ENCODE peak calls at places on chromosomes 11 and 22, in five cellular contexts. One of them, this sample, is unnamed.

GRCh38 chr22:49671331-49672012 is 156.2 kb downstream of the BRD1 start:
- DNase-seq in endodermal cell: peak
- DNase-seq in Peyer's patch: no peak
- DNase-seq in left lung: no peak
- DNase-seq in ovary: no peak
- DNase-seq in this sample: no peak

GRCh38 chr11:6474423-6474792 is 667 bp upstream of the TRIM3 start:
- DNase-seq in endodermal cell: no peak
- DNase-seq in Peyer's patch: no peak
- DNase-seq in left lung: no peak
- DNase-seq in ovary: no peak
- DNase-seq in this sample: no peak

GRCh38 chr11:103849366-103849765 is 187.1 kb upstream of the DDI1 start:
- DNase-seq in endodermal cell: no peak
- DNase-seq in Peyer's patch: no peak
- DNase-seq in left lung: no peak
- DNase-seq in ovary: no peak
- DNase-seq in this sample: no peak

GRCh38 chr11:8071616-8072581 is 9.1 kb upstream of the TUB start:
- DNase-seq in endodermal cell: peak
- DNase-seq in Peyer's patch: no peak
- DNase-seq in left lung: no peak
- DNase-seq in ovary: no peak
- DNase-seq in this sample: peak

GRCh38 chr22:31124811-31125465 is 2.2 kb downstream of the INPP5J start:
- DNase-seq in endodermal cell: peak
- DNase-seq in Peyer's patch: no peak
- DNase-seq in left lung: peak
- DNase-seq in ovary: no peak
- DNase-seq in this sample: no peak

GRCh38 chr11:114785820-114786219 is 107.5 kb downstream of the NXPE2 start:
- DNase-seq in endodermal cell: no peak
- DNase-seq in Peyer's patch: no peak
- DNase-seq in left lung: no peak
- DNase-seq in ovary: no peak
- DNase-seq in this sample: no peak

GRCh38 chr11:28621648-28622215 is 513.5 kb downstream of the METTL15 start:
- DNase-seq in endodermal cell: no peak
- DNase-seq in Peyer's patch: no peak
- DNase-seq in left lung: no peak
- DNase-seq in ovary: peak
- DNase-seq in this sample: no peak

GRCh38 chr22:24483966-24484545 is 11.1 kb upstream of the UPB1 start:
- DNase-seq in endodermal cell: no peak
- DNase-seq in Peyer's patch: no peak
- DNase-seq in left lung: no peak
- DNase-seq in ovary: no peak
- DNase-seq in this sample: no peak

GRCh38 chr11:125402436-125402835 is 93.6 kb downstream of the FEZ1 start:
- DNase-seq in endodermal cell: no peak
- DNase-seq in Peyer's patch: no peak
- DNase-seq in left lung: no peak
- DNase-seq in ovary: no peak
- DNase-seq in this sample: no peak

GRCh38 chr22:28142361-28142801 is 223.3 kb upstream of the PITPNB start:
- DNase-seq in endodermal cell: no peak
- DNase-seq in Peyer's patch: no peak
- DNase-seq in left lung: no peak
- DNase-seq in ovary: no peak
- DNase-seq in this sample: no peak

GRCh38 chr11:29751618-29752017 is 265.2 kb downstream of the KCNA4 start:
- DNase-seq in endodermal cell: no peak
- DNase-seq in Peyer's patch: no peak
- DNase-seq in left lung: no peak
- DNase-seq in ovary: no peak
- DNase-seq in this sample: no peak

GRCh38 chr22:28002181-28002700 is 83.2 kb upstream of the PITPNB start:
- DNase-seq in endodermal cell: no peak
- DNase-seq in Peyer's patch: no peak
- DNase-seq in left lung: peak
- DNase-seq in ovary: no peak
- DNase-seq in this sample: no peak

GRCh38 chr11:74138572-74138971 is 32.2 kb downstream of the C2CD3 start:
- DNase-seq in endodermal cell: no peak
- DNase-seq in Peyer's patch: no peak
- DNase-seq in left lung: no peak
- DNase-seq in ovary: no peak
- DNase-seq in this sample: no peak

GRCh38 chr11:111976614-111977140 is 39.5 kb downstream of the DIXDC1 start:
- DNase-seq in endodermal cell: no peak
- DNase-seq in Peyer's patch: no peak
- DNase-seq in left lung: no peak
- DNase-seq in ovary: peak
- DNase-seq in this sample: peak

GRCh38 chr11:86984701-86985100 is 29.5 kb upstream of the FZD4 start:
- DNase-seq in endodermal cell: no peak
- DNase-seq in Peyer's patch: no peak
- DNase-seq in left lung: no peak
- DNase-seq in ovary: no peak
- DNase-seq in this sample: no peak

GRCh38 chr11:125872138-125872491 is 15.4 kb upstream of the HYLS1 start:
- DNase-seq in endodermal cell: no peak
- DNase-seq in Peyer's patch: no peak
- DNase-seq in left lung: no peak
- DNase-seq in ovary: no peak
- DNase-seq in this sample: no peak

GRCh38 chr11:72002841-72003775 is 4.4 kb downstream of the IL18BP start:
- DNase-seq in endodermal cell: no peak
- DNase-seq in Peyer's patch: no peak
- DNase-seq in left lung: no peak
- DNase-seq in ovary: no peak
- DNase-seq in this sample: peak

GRCh38 chr11:15815246-15816209 is 540.8 kb downstream of the SOX6 start:
- DNase-seq in endodermal cell: no peak
- DNase-seq in Peyer's patch: no peak
- DNase-seq in left lung: no peak
- DNase-seq in ovary: no peak
- DNase-seq in this sample: no peak

GRCh38 chr11:131866535-131867400 is 496.4 kb downstream of the NTM start:
- DNase-seq in endodermal cell: no peak
- DNase-seq in Peyer's patch: no peak
- DNase-seq in left lung: no peak
- DNase-seq in ovary: no peak
- DNase-seq in this sample: no peak
- TF ChIP-seq CTCF in endodermal cell: peak
- TF ChIP-seq CTCF in Peyer's patch: no peak
- TF ChIP-seq CTCF in left lung: no peak
- TF ChIP-seq CTCF in ovary: no peak
- TF ChIP-seq CTCF in this sample: no peak

GRCh38 chr22:46104881-46105493 is 45.3 kb upstream of the PPARA start:
- DNase-seq in endodermal cell: no peak
- DNase-seq in Peyer's patch: no peak
- DNase-seq in left lung: no peak
- DNase-seq in ovary: no peak
- DNase-seq in this sample: no peak
- H3K27ac ChIP-seq in endodermal cell: no peak
- H3K27ac ChIP-seq in Peyer's patch: peak
- H3K27ac ChIP-seq in left lung: peak
- H3K27ac ChIP-seq in ovary: peak
- H3K27ac ChIP-seq in this sample: peak

DNA sequence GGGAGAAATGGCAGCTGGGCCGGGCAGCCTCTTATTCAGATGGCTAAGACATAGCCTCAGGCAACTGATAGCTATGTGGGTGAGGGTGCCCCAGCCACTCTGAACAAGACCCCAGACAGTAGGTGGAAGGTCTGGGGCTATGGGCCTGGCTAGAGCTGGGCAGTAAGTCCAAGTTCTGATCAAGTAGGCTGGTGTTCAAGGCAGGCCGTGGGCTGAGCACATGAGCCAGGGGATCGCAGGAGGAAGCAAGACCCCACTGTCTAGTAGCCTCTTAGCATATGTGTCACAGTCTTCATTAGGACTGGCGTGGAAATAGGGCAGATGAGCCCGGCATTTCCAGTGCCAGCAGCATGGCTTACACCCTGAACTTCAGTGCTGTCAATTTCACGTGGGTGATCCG is 192.1 kb downstream of the ADAMTS15 start:
- DNase-seq in endodermal cell: no peak
- DNase-seq in Peyer's patch: no peak
- DNase-seq in left lung: no peak
- DNase-seq in ovary: no peak
- DNase-seq in this sample: no peak
- H3K4me3 ChIP-seq in endodermal cell: no peak
- H3K4me3 ChIP-seq in Peyer's patch: no peak
- H3K4me3 ChIP-seq in left lung: no peak
- H3K4me3 ChIP-seq in ovary: no peak
- H3K4me3 ChIP-seq in this sample: no peak

GRCh38 chr22:19631899-19632670 is 82.2 kb upstream of the SEPTIN5 start:
- DNase-seq in endodermal cell: peak
- DNase-seq in Peyer's patch: no peak
- DNase-seq in left lung: no peak
- DNase-seq in ovary: no peak
- DNase-seq in this sample: peak
- TF ChIP-seq CTCF in endodermal cell: peak
- TF ChIP-seq CTCF in Peyer's patch: no peak
- TF ChIP-seq CTCF in left lung: peak
- TF ChIP-seq CTCF in ovary: no peak
- TF ChIP-seq CTCF in this sample: peak

DNA sequence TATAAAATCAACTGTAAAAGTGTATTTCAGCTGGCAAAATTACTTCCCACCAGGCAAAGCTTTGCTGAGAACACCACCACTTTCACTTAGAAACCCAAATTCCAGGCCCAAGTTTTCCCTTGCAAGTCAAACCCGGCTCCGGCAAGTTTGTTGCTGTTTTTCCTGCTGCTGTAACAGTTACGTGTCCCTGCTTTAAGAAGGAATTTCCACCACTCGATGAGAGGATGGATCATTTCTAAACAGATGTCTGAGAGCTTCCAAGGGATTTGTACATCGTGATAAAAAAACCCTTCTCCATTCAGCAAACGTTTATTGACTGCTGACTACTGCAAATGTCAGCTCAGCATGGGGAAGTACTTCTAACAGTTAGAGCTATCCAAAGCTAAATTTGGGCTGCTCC is 19.7 kb downstream of the P2RX3 start:
- DNase-seq in endodermal cell: no peak
- DNase-seq in Peyer's patch: no peak
- DNase-seq in left lung: peak
- DNase-seq in ovary: no peak
- DNase-seq in this sample: no peak
- H3K27ac ChIP-seq in endodermal cell: no peak
- H3K27ac ChIP-seq in Peyer's patch: no peak
- H3K27ac ChIP-seq in left lung: no peak
- H3K27ac ChIP-seq in ovary: no peak
- H3K27ac ChIP-seq in this sample: no peak

GRCh38 chr11:12085371-12086251 is 24.8 kb upstream of the MICAL2 start:
- DNase-seq in endodermal cell: no peak
- DNase-seq in Peyer's patch: no peak
- DNase-seq in left lung: no peak
- DNase-seq in ovary: no peak
- DNase-seq in this sample: peak
- H3K4me3 ChIP-seq in endodermal cell: no peak
- H3K4me3 ChIP-seq in Peyer's patch: no peak
- H3K4me3 ChIP-seq in left lung: no peak
- H3K4me3 ChIP-seq in ovary: no peak
- H3K4me3 ChIP-seq in this sample: peak

DNA sequence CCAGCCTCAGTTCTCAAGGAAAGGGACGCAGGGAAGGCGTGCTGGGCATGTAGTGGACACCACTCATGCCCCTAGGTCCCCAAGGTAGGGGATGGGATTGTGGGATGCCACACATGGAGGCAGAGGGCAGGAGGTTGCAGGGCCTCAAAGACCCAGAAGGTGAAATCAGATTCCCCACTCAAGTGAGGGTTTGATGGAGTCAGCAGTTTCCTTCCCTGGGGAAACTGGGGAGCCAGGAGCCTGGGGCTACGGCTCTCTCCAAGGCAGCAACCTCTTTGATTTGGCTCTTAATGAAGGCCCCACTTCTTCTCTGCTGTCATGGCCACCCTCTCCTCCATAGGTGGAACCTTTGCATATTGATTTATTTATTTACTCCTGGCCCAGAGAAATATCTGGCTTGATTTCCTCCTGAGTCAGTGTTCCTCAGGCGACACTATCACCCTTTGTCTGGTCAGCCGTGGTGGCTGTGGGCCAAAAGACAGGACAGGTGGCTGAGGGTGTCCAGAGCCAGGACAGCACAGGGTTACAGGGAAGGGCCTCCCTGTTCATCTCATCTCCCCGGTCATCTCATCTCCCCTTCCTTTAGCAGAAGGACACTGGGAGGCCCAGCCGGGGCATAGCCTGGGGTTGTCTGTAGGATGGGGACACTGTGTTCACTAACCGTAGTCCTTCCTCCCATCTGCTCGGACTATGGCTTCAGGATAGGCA is 9.6 kb downstream of the GNAZ start:
- DNase-seq in endodermal cell: no peak
- DNase-seq in Peyer's patch: no peak
- DNase-seq in left lung: no peak
- DNase-seq in ovary: no peak
- DNase-seq in this sample: no peak
- TF ChIP-seq CTCF in endodermal cell: no peak
- TF ChIP-seq CTCF in Peyer's patch: no peak
- TF ChIP-seq CTCF in left lung: no peak
- TF ChIP-seq CTCF in ovary: no peak
- TF ChIP-seq CTCF in this sample: no peak

GRCh38 chr11:2999464-2999998 is 7.4 kb upstream of the NAP1L4 start:
- DNase-seq in endodermal cell: no peak
- DNase-seq in Peyer's patch: no peak
- DNase-seq in left lung: no peak
- DNase-seq in ovary: peak
- DNase-seq in this sample: no peak

GRCh38 chr11:3000032-3000961 is 8.2 kb upstream of the NAP1L4 start:
- DNase-seq in endodermal cell: no peak
- DNase-seq in Peyer's patch: no peak
- DNase-seq in left lung: no peak
- DNase-seq in ovary: peak
- DNase-seq in this sample: no peak

GRCh38 chr11:3002871-3003270 is 10.7 kb upstream of the NAP1L4 start:
- DNase-seq in endodermal cell: no peak
- DNase-seq in Peyer's patch: no peak
- DNase-seq in left lung: no peak
- DNase-seq in ovary: peak
- DNase-seq in this sample: peak

GRCh38 chr11:3002346-3002745 is 10.2 kb upstream of the NAP1L4 start:
- DNase-seq in endodermal cell: no peak
- DNase-seq in Peyer's patch: no peak
- DNase-seq in left lung: no peak
- DNase-seq in ovary: peak
- DNase-seq in this sample: peak

GRCh38 chr11:3001496-3001895 is 9.4 kb upstream of the NAP1L4 start:
- DNase-seq in endodermal cell: no peak
- DNase-seq in Peyer's patch: no peak
- DNase-seq in left lung: no peak
- DNase-seq in ovary: no peak
- DNase-seq in this sample: peak
- H3K27ac ChIP-seq in endodermal cell: no peak
- H3K27ac ChIP-seq in Peyer's patch: no peak
- H3K27ac ChIP-seq in left lung: no peak
- H3K27ac ChIP-seq in ovary: no peak
- H3K27ac ChIP-seq in this sample: peak

This sample was measured in tibial artery.